ENCODE peak calls at places on chromosomes 4 and X, in eight cellular contexts. T is NCI-H1694; G is OCI-LY7; C is activated CD8-positive, alpha-beta memory T cell treated with anti-CD3 and anti-CD28 coated beads for 4 hours; J is right cardiac atrium; A is astrocyte of the spinal cord; S is cardiac septum; D is cardiac fibroblast. L is an unnamed sample.

GRCh38 chr4:86497131-86497530 is 97.0 kb upstream of the PTPN13 start:
- DNase-seq in T (no peak), A (no peak), J (no peak), S (no peak), G (no peak), D (peak), C (no peak), L (no peak)

GRCh38 chrX:123590842-123591491 is 141.9 kb downstream of the THOC2 start:
- DNase-seq in C (no peak), A (peak), D (peak), G (no peak), S (no peak), T (no peak), J (no peak), L (no peak)

GRCh38 chr4:3314706-3315260 is 22.0 kb downstream of the RGS12 start:
- DNase-seq in J (peak), G (no peak), C (no peak), A (no peak), T (no peak), S (peak), D (no peak), L (peak)

GRCh38 chrX:96474357-96475125 is 210.1 kb upstream of the DIAPH2 start:
- DNase-seq in D (peak), J (no peak), S (no peak), G (no peak), A (no peak), C (no peak), T (no peak), L (no peak)

GRCh38 chrX:36957425-36958328 is 50.5 kb upstream of the FAM47C start:
- DNase-seq in J (no peak), G (no peak), T (no peak), C (no peak), S (no peak), A (no peak), D (no peak), L (no peak)

GRCh38 chr4:17597517-17597916 is 16.9 kb upstream of the MED28 start:
- DNase-seq in J (no peak), S (no peak), C (no peak), D (no peak), A (no peak), T (no peak), G (no peak), L (no peak)

GRCh38 chr4:94171616-94172015 is 36.0 kb upstream of the SMARCAD1 start:
- DNase-seq in C (no peak), G (no peak), J (no peak), D (no peak), T (no peak), S (no peak), A (no peak), L (no peak)

GRCh38 chrX:123878177-123878576 is 18.3 kb downstream of the XIAP start:
- DNase-seq in A (peak), C (no peak), G (peak), T (no peak), S (no peak), D (no peak), J (no peak), L (no peak)

GRCh38 chr4:141375855-141376254 is 155.2 kb downstream of the ZNF330 start:
- DNase-seq in G (no peak), T (no peak), D (peak), J (no peak), C (no peak), S (no peak), A (peak), L (peak)

GRCh38 chr4:53113433-53114215 is 251.5 kb downstream of the RASL11B start:
- DNase-seq in J (no peak), D (no peak), S (no peak), G (no peak), T (no peak), C (no peak), A (no peak), L (no peak)

GRCh38 chr4:36251983-36252382 is 7.7 kb upstream of the ARAP2 start:
- DNase-seq in A (no peak), D (no peak), C (no peak), G (no peak), J (no peak), S (no peak), T (no peak), L (no peak)

GRCh38 chr4:77184018-77184417 is 27.0 kb downstream of the CCNG2 start:
- DNase-seq in J (no peak), D (no peak), S (no peak), G (no peak), C (no peak), A (no peak), T (no peak), L (no peak)

GRCh38 chrX:118497180-118497814 is 1.7 kb downstream of the DOCK11 start:
- DNase-seq in T (no peak), J (no peak), S (no peak), C (no peak), A (no peak), D (no peak), G (peak), L (no peak)

GRCh38 chrX:115311666-115312065 is 22.2 kb downstream of the LUZP4 start:
- DNase-seq in D (peak), G (no peak), S (no peak), C (no peak), J (peak), A (peak), T (no peak), L (no peak)

GRCh38 chrX:134364711-134365110 is 95.3 kb upstream of the HPRT1 start:
- DNase-seq in J (no peak), A (no peak), T (no peak), G (no peak), C (no peak), D (no peak), S (no peak), L (no peak)

GRCh38 chr4:4521767-4522166 is 20.1 kb downstream of the STX18 start:
- DNase-seq in C (no peak), A (no peak), D (no peak), T (no peak), G (no peak), J (no peak), S (no peak), L (no peak)

GRCh38 chrX:14777484-14777883 is 95.4 kb downstream of the FANCB start:
- DNase-seq in A (peak), T (no peak), J (no peak), C (no peak), G (no peak), D (peak), S (no peak), L (no peak)

GRCh38 chr4:152860057-152860456 is 76.1 kb upstream of the FHDC1 start:
- DNase-seq in J (no peak), A (no peak), G (no peak), T (no peak), C (no peak), S (no peak), D (no peak), L (no peak)